ENCODE peak calls at places on chromosomes 5 and 9, in nine cellular contexts. X, P, M, W, Y, G, S, V and B are unnamed samples.

GRCh38 chr9:114988962-114989599 is 58.7 kb upstream of the TNFSF8 start:
- DNase-seq in Y (no peak), M (peak), X (no peak), V (no peak), G (peak), W (no peak), P (no peak), S (peak), B (no peak)

GRCh38 chr5:170327168-170327567 is 29.6 kb upstream of the LCP2 start:
- DNase-seq in P (no peak), W (no peak), V (no peak), M (no peak), S (no peak), X (no peak), G (no peak), Y (no peak), B (no peak)

GRCh38 chr9:92746567-92747458 is 17.8 kb downstream of the BICD2 start:
- DNase-seq in V (no peak), M (no peak), G (no peak), W (no peak), P (no peak), S (peak), X (no peak), Y (no peak), B (no peak)

GRCh38 chr5:150144211-150144801 is 11.3 kb downstream of the PDGFRB start:
- DNase-seq in M (no peak), V (no peak), G (no peak), X (no peak), P (no peak), W (no peak), S (no peak), Y (no peak), B (no peak)

GRCh38 chr9:33374634-33375237 is 27.6 kb downstream of the AQP7 start:
- DNase-seq in G (peak), W (peak), Y (peak), X (peak), V (peak), P (peak), S (peak), M (peak), B (peak)

GRCh38 chr9:123686131-123686848 is 243.6 kb downstream of the DENND1A start:
- DNase-seq in X (no peak), G (peak), P (no peak), M (no peak), W (no peak), S (peak), V (no peak), Y (no peak), B (no peak)

GRCh38 chr9:96566401-96567202 is 53.0 kb downstream of the CDC14B start:
- DNase-seq in M (peak), X (peak), S (peak), P (no peak), G (peak), W (peak), V (peak), Y (peak), B (peak)

GRCh38 chr5:180803181-180804128 is 849 bp upstream of the MGAT1 start:
- DNase-seq in M (peak), G (peak), V (peak), X (peak), P (no peak), W (no peak), Y (no peak), S (no peak), B (peak)

GRCh38 chr5:100904259-100904822 is 1.3 kb upstream of the ST8SIA4 start:
- DNase-seq in P (no peak), X (no peak), M (peak), G (no peak), S (no peak), V (no peak), Y (no peak), W (no peak), B (peak)

GRCh38 chr5:32589431-32589830 is 4.1 kb downstream of the SUB1 start:
- DNase-seq in Y (no peak), X (no peak), W (no peak), V (no peak), P (no peak), M (no peak), S (no peak), G (no peak), B (no peak)

GRCh38 chr5:57348376-57348775 is 134.2 kb downstream of the ACTBL2 start:
- DNase-seq in M (no peak), W (no peak), V (no peak), G (no peak), P (no peak), S (no peak), X (no peak), Y (no peak), B (no peak)

GRCh38 chr9:37753489-37754190 is at the start of gene TRMT10B:
- DNase-seq in S (peak), W (peak), G (peak), M (peak), V (peak), P (no peak), X (peak), Y (peak), B (peak)

GRCh38 chr9:116798521-116798920 is 111.4 kb downstream of the TRIM32 start:
- DNase-seq in Y (no peak), X (no peak), G (no peak), W (no peak), S (no peak), M (no peak), V (no peak), P (no peak), B (no peak)

GRCh38 chr9:135334953-135335460 is 144.6 kb upstream of the PPP1R26 start:
- DNase-seq in P (no peak), V (no peak), M (no peak), Y (no peak), G (no peak), X (no peak), W (no peak), S (no peak), B (no peak)

GRCh38 chr5:168066536-168067208 is 224.8 kb upstream of the WWC1 start:
- DNase-seq in W (no peak), X (no peak), P (no peak), Y (no peak), M (no peak), S (no peak), V (no peak), G (no peak), B (no peak)

GRCh38 chr9:4141201-4141750 is 158.6 kb downstream of the GLIS3 start:
- DNase-seq in V (no peak), Y (no peak), G (no peak), X (no peak), W (no peak), M (no peak), S (no peak), P (no peak), B (no peak)

GRCh38 chr5:52746539-52746938 is 41.2 kb upstream of the ITGA1 start:
- DNase-seq in Y (no peak), V (no peak), M (no peak), W (no peak), G (no peak), P (no peak), S (no peak), X (no peak), B (no peak)